ENCODE peak calls at places on chromosomes 4 and X, in five cellular contexts. Z is ACHN; E is LoVo; U is activated CD4-positive, alpha-beta T cell treated with anti-CD3 and anti-CD28 coated beads, Interleukin-2, amount 10 ng/mL, durations not matched to agents 7 days and 5 days; Q is Peyer's patch. C is an unnamed sample.

GRCh38 chrX:32195611-32196010 is 1015.7 kb downstream of the DMD start:
- DNase-seq in E (no peak), Q (no peak), Z (no peak), U (no peak), C (no peak)

GRCh38 chrX:110086162-110086915 is 83.4 kb downstream of the TMEM164 start:
- DNase-seq in Q (no peak), Z (no peak), E (no peak), U (no peak), C (no peak)

GRCh38 chr4:109166586-109166985 is 135.9 kb downstream of the COL25A1 start:
- DNase-seq in Q (no peak), E (no peak), U (no peak), Z (no peak), C (no peak)

GRCh38 chr4:185139736-185140135 is 3.3 kb upstream of the SLC25A4 start:
- DNase-seq in Q (no peak), U (no peak), E (no peak), Z (no peak), C (no peak)

GRCh38 chrX:18354369-18355329 is at the start of gene SCML2:
- DNase-seq in Z (peak), E (peak), Q (peak), U (peak), C (peak)

GRCh38 chr4:136831553-136831952 is 700.7 kb downstream of the PCDH18 start:
- DNase-seq in E (no peak), U (no peak), Z (no peak), Q (no peak), C (no peak)

GRCh38 chr4:79413032-79413431 is 5.0 kb upstream of the GK2 start:
- DNase-seq in Q (no peak), E (no peak), U (no peak), Z (no peak), C (peak)

GRCh38 chrX:17414839-17415238 is 39.8 kb downstream of the NHS start:
- DNase-seq in E (no peak), Z (no peak), Q (no peak), U (no peak), C (no peak)

GRCh38 chrX:2761246-2761645 is 9.4 kb downstream of the XG start:
- DNase-seq in E (no peak), U (no peak), Q (no peak), Z (no peak), C (no peak)

C was measured in SK-N-DZ.